ENCODE peak calls at places on chromosomes 2 and 18, in eight cellular contexts. A, V, U, Z, S, E, K and N are unnamed samples.

GRCh38 chr2:11811036-11811654 is 64.7 kb downstream of the LPIN1 start:
- DNase-seq in A (no peak), V (no peak), U (peak; percentile 46), Z (no peak), S (peak; percentile 60), E (no peak), K (no peak), N (peak; percentile 47)

GRCh38 chr2:219625179-219625578 is 2.3 kb upstream of the SLC4A3 start:
- DNase-seq in A (no peak), V (no peak), U (no peak), Z (no peak), S (no peak), E (no peak), K (no peak), N (no peak)

GRCh38 chr18:42067527-42067926 is 112.5 kb downstream of the PIK3C3 start:
- DNase-seq in A (no peak), V (no peak), U (no peak), Z (no peak), S (no peak), E (no peak), K (no peak), N (no peak)

GRCh38 chr2:99032786-99033185 is 96.8 kb upstream of the CRACDL start:
- DNase-seq in A (no peak), V (no peak), U (no peak), Z (no peak), S (no peak), E (no peak), K (peak; percentile 64), N (no peak)

GRCh38 chr2:231104115-231104713 is 20.6 kb downstream of the HTR2B start:
- DNase-seq in A (peak; percentile 42), V (peak; percentile 18), U (peak; percentile 69), Z (peak; percentile 33), S (peak; percentile 81), E (peak; percentile 61), K (peak; percentile 77), N (peak; percentile 48)

GRCh38 chr2:8002765-8003393 is 679.0 kb upstream of the ID2 start:
- DNase-seq in A (no peak), V (no peak), U (no peak), Z (no peak), S (no peak), E (no peak), K (no peak), N (no peak)

GRCh38 chr2:105843797-105844374 is 99.2 kb downstream of the NCK2 start:
- DNase-seq in A (no peak), V (no peak), U (no peak), Z (no peak), S (no peak), E (no peak), K (no peak), N (no peak)

GRCh38 chr2:235511187-235511661 is 17.4 kb downstream of the AGAP1 start:
- DNase-seq in A (no peak), V (no peak), U (no peak), Z (peak; percentile 88), S (no peak), E (no peak), K (peak; percentile 87), N (no peak)

GRCh38 chr2:189382668-189383067 is 58.6 kb upstream of the WDR75 start:
- DNase-seq in A (no peak), V (no peak), U (no peak), Z (no peak), S (no peak), E (no peak), K (no peak), N (no peak)

GRCh38 chr2:174485763-174486613 is 841 bp downstream of the GPR155 start:
- DNase-seq in A (peak; percentile 49), V (peak; percentile 38), U (peak; percentile 23), Z (peak; percentile 12), S (peak; percentile 66), E (peak; percentile 42), K (peak; percentile 21), N (peak; percentile 15)

GRCh38 chr18:10041180-10041579 is 127.4 kb downstream of the VAPA start:
- DNase-seq in A (no peak), V (no peak), U (no peak), Z (no peak), S (peak; percentile 89), E (no peak), K (no peak), N (peak; percentile 33)

GRCh38 chr18:21851327-21851961 is 110.9 kb downstream of the MIB1 start:
- DNase-seq in A (peak; percentile 23), V (no peak), U (no peak), Z (no peak), S (no peak), E (no peak), K (peak; percentile 31), N (no peak)

GRCh38 chr2:179427065-179427464 is 162.4 kb upstream of the SESTD1 start:
- DNase-seq in A (no peak), V (no peak), U (no peak), Z (no peak), S (no peak), E (no peak), K (no peak), N (no peak)

GRCh38 chr2:43055985-43056384 is 170.4 kb downstream of the ZFP36L2 start:
- DNase-seq in A (no peak), V (no peak), U (no peak), Z (no peak), S (no peak), E (no peak), K (no peak), N (no peak)

GRCh38 chr2:43058761-43059160 is 167.6 kb downstream of the ZFP36L2 start:
- DNase-seq in A (no peak), V (no peak), U (no peak), Z (no peak), S (no peak), E (no peak), K (no peak), N (no peak)

GRCh38 chr2:43055086-43055912 is 171.1 kb downstream of the ZFP36L2 start:
- DNase-seq in A (no peak), V (no peak), U (no peak), Z (no peak), S (no peak), E (no peak), K (no peak), N (no peak)

GRCh38 chr2:43057742-43058706 is 168.4 kb downstream of the ZFP36L2 start:
- DNase-seq in A (no peak), V (no peak), U (no peak), Z (no peak), S (no peak), E (peak; percentile 47), K (no peak), N (no peak)

GRCh38 chr2:43057026-43057741 is 169.2 kb downstream of the ZFP36L2 start:
- DNase-seq in A (peak; percentile 97), V (no peak), U (no peak), Z (no peak), S (no peak), E (no peak), K (peak; percentile 23), N (no peak)
- H3K36me3 ChIP-seq in A (no peaks in the 10 kb centered on the region), V (no peaks in the 10 kb centered on the region), U (no peaks in the 10 kb centered on the region), Z (no peaks in the 10 kb centered on the region), S (no peaks in the 10 kb centered on the region), E (no peaks in the 10 kb centered on the region), K (no peaks in the 10 kb centered on the region), N (no peaks in the 10 kb centered on the region)

DNA sequence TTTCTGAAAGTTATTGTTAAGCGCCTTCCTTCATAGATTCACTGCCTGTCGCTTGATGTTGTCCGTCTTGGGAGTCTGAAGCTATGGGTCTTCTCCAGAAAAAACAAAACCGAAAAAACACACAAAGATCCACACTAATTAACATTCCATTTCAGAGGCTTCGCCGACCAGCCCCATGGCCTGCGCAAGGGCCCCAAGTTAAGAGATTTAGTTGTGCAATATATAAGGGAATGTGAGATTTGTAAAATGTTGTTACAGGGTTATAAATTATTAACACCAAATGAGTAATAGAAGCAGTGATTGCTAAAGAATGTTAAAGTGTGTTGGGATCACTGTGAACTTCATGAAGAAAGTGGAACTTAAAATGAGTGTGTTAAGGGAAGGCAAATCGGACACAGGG is 827 bp downstream of the CFAP221 start:
- DNase-seq in A (no peak), V (no peak), U (no peak), Z (peak; percentile 39), S (no peak), E (no peak), K (no peak), N (no peak)
- H3K4me3 ChIP-seq in A (no peak overlapping the region), V (no peak overlapping the region), U (no peak overlapping the region), Z (no peak overlapping the region), S (peak overlapping the region; percentile 81), E (peak overlapping the region; percentile 73), K (no peak overlapping the region), N (no peak overlapping the region)

GRCh38 chr2:238031749-238032148 is 29.1 kb upstream of the SCLY start:
- DNase-seq in A (no peak), V (no peak), U (no peak), Z (no peak), S (no peak), E (no peak), K (no peak), N (no peak)

GRCh38 chr2:238027591-238028415 is 33.0 kb upstream of the SCLY start:
- DNase-seq in A (no peak), V (no peak), U (no peak), Z (no peak), S (no peak), E (no peak), K (no peak), N (no peak)

GRCh38 chr2:238030422-238031155 is 30.2 kb upstream of the SCLY start:
- DNase-seq in A (no peak), V (no peak), U (no peak), Z (no peak), S (no peak), E (no peak), K (no peak), N (no peak)

GRCh38 chr2:238029853-238030252 is 30.9 kb upstream of the SCLY start:
- DNase-seq in A (no peak), V (no peak), U (no peak), Z (no peak), S (no peak), E (no peak), K (no peak), N (no peak)

DNA sequence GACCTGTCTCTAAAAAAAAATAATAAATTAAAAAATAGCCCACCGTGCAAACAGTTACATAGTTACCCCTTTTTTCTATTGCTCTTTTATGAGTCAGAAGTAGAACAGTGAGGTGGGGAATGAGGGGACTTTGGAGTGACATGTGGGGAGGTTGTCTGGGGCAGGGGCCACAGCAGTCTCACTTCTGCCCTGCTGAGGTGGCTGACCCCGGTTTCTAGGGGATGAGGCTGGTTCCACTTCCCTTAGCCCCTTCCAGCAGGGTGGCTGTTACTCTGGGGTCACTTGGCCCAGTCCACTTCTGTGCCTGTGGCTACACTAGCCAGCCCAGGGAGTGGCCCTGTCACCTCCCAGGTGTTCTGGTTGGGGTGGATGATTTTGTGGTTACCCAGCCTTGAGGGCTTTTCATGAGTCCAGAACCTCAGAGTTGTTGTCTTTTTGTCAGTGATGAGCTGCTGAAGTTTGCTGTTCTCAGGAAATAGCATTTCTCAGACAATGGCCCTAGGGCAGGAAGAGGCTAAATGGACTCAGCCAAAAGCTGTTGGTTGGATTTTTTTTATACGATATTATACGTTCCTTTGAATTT is 28.0 kb upstream of the SCLY start:
- DNase-seq in A (no peak), V (no peak), U (no peak), Z (no peak), S (no peak), E (no peak), K (no peak), N (no peak)
- H3K36me3 ChIP-seq in A (peaks cover 41% of the 10 kb centered on the region), V (peaks cover 57% of the 10 kb centered on the region), U (peaks cover 22% of the 10 kb centered on the region), Z (peaks cover 23% of the 10 kb centered on the region), S (peaks cover 58% of the 10 kb centered on the region), E (no peaks in the 10 kb centered on the region), K (peaks cover 18% of the 10 kb centered on the region), N (peaks cover 77% of the 10 kb centered on the region)

DNA sequence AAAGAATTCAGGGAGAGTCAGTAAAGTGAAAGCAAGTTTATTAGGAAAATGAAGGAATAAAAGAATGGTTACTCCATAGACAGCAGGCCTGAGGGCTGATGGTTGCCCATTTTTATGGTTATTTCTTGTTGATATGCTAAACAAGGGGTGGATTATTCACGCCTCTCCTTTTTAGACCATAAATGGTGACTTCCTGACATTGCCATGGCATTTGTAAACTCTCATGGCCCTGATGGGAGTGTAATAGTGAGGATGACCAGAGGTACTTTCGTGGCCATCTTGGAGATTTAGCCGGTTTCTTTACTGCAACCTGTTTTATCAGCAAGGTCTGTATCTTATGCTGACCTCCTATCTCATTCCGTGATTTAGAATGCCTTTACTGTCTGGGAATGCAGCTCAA is 166.8 kb downstream of the PMAIP1 start:
- DNase-seq in A (no peak), V (no peak), U (no peak), Z (no peak), S (no peak), E (no peak), K (no peak), N (no peak)
- H3K4me3 ChIP-seq in A (no peak overlapping the region), V (no peak overlapping the region), U (no peak overlapping the region), Z (no peak overlapping the region), S (no peak overlapping the region), E (no peak overlapping the region), K (no peak overlapping the region), N (no peak overlapping the region)